ENCODE peak calls at places on chromosomes 12 and 14, in nine cellular contexts. One of them, this sample, is unnamed.

GRCh38 chr12:41532072-41532471 is 344.0 kb downstream of the PDZRN4 start:
- DNase-seq in activated CD4-positive, alpha-beta T cell treated with anti-CD3 and anti-CD28 coated beads for 24 hours: no peak
- DNase-seq in cardiac fibroblast: no peak
- DNase-seq in PC-3: peak; percentile 37
- DNase-seq in nephron progenitor cell: no peak
- DNase-seq in DMS153: no peak
- DNase-seq in GM23338: no peak
- DNase-seq in stimulated activated CD8-positive, alpha-beta memory T cell treated with anti-CD3 and anti-CD28 coated beads, Interleukin-7, amount 100 ng/mL, for 4 hours: no peak
- DNase-seq in WERI-Rb-1: no peak
- DNase-seq in this sample: no peak

GRCh38 chr14:79896009-79896408 is 315.3 kb downstream of the DIO2 start:
- DNase-seq in activated CD4-positive, alpha-beta T cell treated with anti-CD3 and anti-CD28 coated beads for 24 hours: no peak
- DNase-seq in cardiac fibroblast: peak; percentile 25
- DNase-seq in PC-3: no peak
- DNase-seq in nephron progenitor cell: no peak
- DNase-seq in DMS153: no peak
- DNase-seq in GM23338: no peak
- DNase-seq in stimulated activated CD8-positive, alpha-beta memory T cell treated with anti-CD3 and anti-CD28 coated beads, Interleukin-7, amount 100 ng/mL, for 4 hours: no peak
- DNase-seq in WERI-Rb-1: no peak
- DNase-seq in this sample: no peak

GRCh38 chr12:100987552-100988277 is 193.1 kb downstream of the ANO4 start:
- DNase-seq in activated CD4-positive, alpha-beta T cell treated with anti-CD3 and anti-CD28 coated beads for 24 hours: no peak
- DNase-seq in cardiac fibroblast: peak; percentile 58
- DNase-seq in PC-3: peak; percentile 66
- DNase-seq in nephron progenitor cell: peak; percentile 45
- DNase-seq in DMS153: no peak
- DNase-seq in GM23338: peak; percentile 80
- DNase-seq in stimulated activated CD8-positive, alpha-beta memory T cell treated with anti-CD3 and anti-CD28 coated beads, Interleukin-7, amount 100 ng/mL, for 4 hours: no peak
- DNase-seq in WERI-Rb-1: peak; percentile 53
- DNase-seq in this sample: peak; percentile 10

GRCh38 chr12:104498211-104498801 is 41.6 kb downstream of the CHST11 start:
- DNase-seq in activated CD4-positive, alpha-beta T cell treated with anti-CD3 and anti-CD28 coated beads for 24 hours: no peak
- DNase-seq in cardiac fibroblast: no peak
- DNase-seq in PC-3: no peak
- DNase-seq in nephron progenitor cell: no peak
- DNase-seq in DMS153: no peak
- DNase-seq in GM23338: no peak
- DNase-seq in stimulated activated CD8-positive, alpha-beta memory T cell treated with anti-CD3 and anti-CD28 coated beads, Interleukin-7, amount 100 ng/mL, for 4 hours: no peak
- DNase-seq in WERI-Rb-1: no peak
- DNase-seq in this sample: no peak

GRCh38 chr14:103656031-103656757 is 27.2 kb downstream of the KLC1 start:
- DNase-seq in activated CD4-positive, alpha-beta T cell treated with anti-CD3 and anti-CD28 coated beads for 24 hours: no peak
- DNase-seq in cardiac fibroblast: peak; percentile 32
- DNase-seq in PC-3: no peak
- DNase-seq in nephron progenitor cell: no peak
- DNase-seq in DMS153: no peak
- DNase-seq in GM23338: no peak
- DNase-seq in stimulated activated CD8-positive, alpha-beta memory T cell treated with anti-CD3 and anti-CD28 coated beads, Interleukin-7, amount 100 ng/mL, for 4 hours: no peak
- DNase-seq in WERI-Rb-1: no peak
- DNase-seq in this sample: no peak

GRCh38 chr14:53879022-53879686 is 77.5 kb downstream of the BMP4 start:
- DNase-seq in activated CD4-positive, alpha-beta T cell treated with anti-CD3 and anti-CD28 coated beads for 24 hours: no peak
- DNase-seq in cardiac fibroblast: no peak
- DNase-seq in PC-3: no peak
- DNase-seq in nephron progenitor cell: no peak
- DNase-seq in DMS153: no peak
- DNase-seq in GM23338: no peak
- DNase-seq in stimulated activated CD8-positive, alpha-beta memory T cell treated with anti-CD3 and anti-CD28 coated beads, Interleukin-7, amount 100 ng/mL, for 4 hours: no peak
- DNase-seq in WERI-Rb-1: no peak
- DNase-seq in this sample: no peak

GRCh38 chr14:41873379-41874034 is 266.8 kb downstream of the LRFN5 start:
- DNase-seq in activated CD4-positive, alpha-beta T cell treated with anti-CD3 and anti-CD28 coated beads for 24 hours: no peak
- DNase-seq in cardiac fibroblast: peak; percentile 26
- DNase-seq in PC-3: no peak
- DNase-seq in nephron progenitor cell: no peak
- DNase-seq in DMS153: no peak
- DNase-seq in GM23338: peak; percentile 2
- DNase-seq in stimulated activated CD8-positive, alpha-beta memory T cell treated with anti-CD3 and anti-CD28 coated beads, Interleukin-7, amount 100 ng/mL, for 4 hours: no peak
- DNase-seq in WERI-Rb-1: no peak
- DNase-seq in this sample: no peak

GRCh38 chr12:26346748-26347147 is 151.4 kb downstream of the SSPN start:
- DNase-seq in activated CD4-positive, alpha-beta T cell treated with anti-CD3 and anti-CD28 coated beads for 24 hours: no peak
- DNase-seq in cardiac fibroblast: peak; percentile 21
- DNase-seq in PC-3: peak; percentile 52
- DNase-seq in nephron progenitor cell: no peak
- DNase-seq in DMS153: no peak
- DNase-seq in GM23338: no peak
- DNase-seq in stimulated activated CD8-positive, alpha-beta memory T cell treated with anti-CD3 and anti-CD28 coated beads, Interleukin-7, amount 100 ng/mL, for 4 hours: no peak
- DNase-seq in WERI-Rb-1: no peak
- DNase-seq in this sample: no peak

GRCh38 chr14:60720391-60720790 is 3.8 kb downstream of the SIX4 start:
- DNase-seq in activated CD4-positive, alpha-beta T cell treated with anti-CD3 and anti-CD28 coated beads for 24 hours: no peak
- DNase-seq in cardiac fibroblast: no peak
- DNase-seq in PC-3: no peak
- DNase-seq in nephron progenitor cell: no peak
- DNase-seq in DMS153: no peak
- DNase-seq in GM23338: no peak
- DNase-seq in stimulated activated CD8-positive, alpha-beta memory T cell treated with anti-CD3 and anti-CD28 coated beads, Interleukin-7, amount 100 ng/mL, for 4 hours: no peak
- DNase-seq in WERI-Rb-1: no peak
- DNase-seq in this sample: no peak

GRCh38 chr12:106170285-106170684 is 31.5 kb upstream of the NUAK1 start:
- DNase-seq in activated CD4-positive, alpha-beta T cell treated with anti-CD3 and anti-CD28 coated beads for 24 hours: no peak
- DNase-seq in cardiac fibroblast: peak; percentile 75
- DNase-seq in PC-3: peak; percentile 80
- DNase-seq in nephron progenitor cell: no peak
- DNase-seq in DMS153: no peak
- DNase-seq in GM23338: no peak
- DNase-seq in stimulated activated CD8-positive, alpha-beta memory T cell treated with anti-CD3 and anti-CD28 coated beads, Interleukin-7, amount 100 ng/mL, for 4 hours: no peak
- DNase-seq in WERI-Rb-1: no peak
- DNase-seq in this sample: no peak

GRCh38 chr12:52151859-52152783 is 39.7 kb downstream of the KRT80 start:
- DNase-seq in activated CD4-positive, alpha-beta T cell treated with anti-CD3 and anti-CD28 coated beads for 24 hours: peak; percentile 51
- DNase-seq in cardiac fibroblast: peak; percentile 63
- DNase-seq in PC-3: peak; percentile 82
- DNase-seq in nephron progenitor cell: peak; percentile 85
- DNase-seq in DMS153: no peak
- DNase-seq in GM23338: peak; percentile 91
- DNase-seq in stimulated activated CD8-positive, alpha-beta memory T cell treated with anti-CD3 and anti-CD28 coated beads, Interleukin-7, amount 100 ng/mL, for 4 hours: peak; percentile 50
- DNase-seq in WERI-Rb-1: peak; percentile 68
- DNase-seq in this sample: peak; percentile 78

GRCh38 chr12:128228581-128228980 is 38.4 kb upstream of the TMEM132C start:
- DNase-seq in activated CD4-positive, alpha-beta T cell treated with anti-CD3 and anti-CD28 coated beads for 24 hours: no peak
- DNase-seq in cardiac fibroblast: no peak
- DNase-seq in PC-3: no peak
- DNase-seq in nephron progenitor cell: no peak
- DNase-seq in DMS153: no peak
- DNase-seq in GM23338: no peak
- DNase-seq in stimulated activated CD8-positive, alpha-beta memory T cell treated with anti-CD3 and anti-CD28 coated beads, Interleukin-7, amount 100 ng/mL, for 4 hours: no peak
- DNase-seq in WERI-Rb-1: no peak
- DNase-seq in this sample: no peak

GRCh38 chr12:101819467-101819866 is 11.3 kb downstream of the GNPTAB start:
- DNase-seq in activated CD4-positive, alpha-beta T cell treated with anti-CD3 and anti-CD28 coated beads for 24 hours: no peak
- DNase-seq in cardiac fibroblast: no peak
- DNase-seq in PC-3: no peak
- DNase-seq in nephron progenitor cell: no peak
- DNase-seq in DMS153: no peak
- DNase-seq in GM23338: no peak
- DNase-seq in stimulated activated CD8-positive, alpha-beta memory T cell treated with anti-CD3 and anti-CD28 coated beads, Interleukin-7, amount 100 ng/mL, for 4 hours: no peak
- DNase-seq in WERI-Rb-1: no peak
- DNase-seq in this sample: no peak

GRCh38 chr12:40947812-40948211 is 240.3 kb upstream of the PDZRN4 start:
- DNase-seq in activated CD4-positive, alpha-beta T cell treated with anti-CD3 and anti-CD28 coated beads for 24 hours: no peak
- DNase-seq in cardiac fibroblast: no peak
- DNase-seq in PC-3: no peak
- DNase-seq in nephron progenitor cell: no peak
- DNase-seq in DMS153: no peak
- DNase-seq in GM23338: no peak
- DNase-seq in stimulated activated CD8-positive, alpha-beta memory T cell treated with anti-CD3 and anti-CD28 coated beads, Interleukin-7, amount 100 ng/mL, for 4 hours: no peak
- DNase-seq in WERI-Rb-1: no peak
- DNase-seq in this sample: no peak

GRCh38 chr14:105026789-105027563 is 6.1 kb upstream of the CDCA4 start:
- DNase-seq in activated CD4-positive, alpha-beta T cell treated with anti-CD3 and anti-CD28 coated beads for 24 hours: no peak
- DNase-seq in cardiac fibroblast: peak; percentile 75
- DNase-seq in PC-3: peak; percentile 86
- DNase-seq in nephron progenitor cell: no peak
- DNase-seq in DMS153: no peak
- DNase-seq in GM23338: no peak
- DNase-seq in stimulated activated CD8-positive, alpha-beta memory T cell treated with anti-CD3 and anti-CD28 coated beads, Interleukin-7, amount 100 ng/mL, for 4 hours: no peak
- DNase-seq in WERI-Rb-1: no peak
- DNase-seq in this sample: no peak

GRCh38 chr14:32509632-32510187 is 180.6 kb downstream of the AKAP6 start:
- DNase-seq in activated CD4-positive, alpha-beta T cell treated with anti-CD3 and anti-CD28 coated beads for 24 hours: no peak
- DNase-seq in cardiac fibroblast: peak; percentile 99
- DNase-seq in PC-3: peak; percentile 80
- DNase-seq in nephron progenitor cell: no peak
- DNase-seq in DMS153: peak; percentile 8
- DNase-seq in GM23338: no peak
- DNase-seq in stimulated activated CD8-positive, alpha-beta memory T cell treated with anti-CD3 and anti-CD28 coated beads, Interleukin-7, amount 100 ng/mL, for 4 hours: no peak
- DNase-seq in WERI-Rb-1: no peak
- DNase-seq in this sample: no peak

GRCh38 chr12:79371226-79371625 is 319.5 kb downstream of the PAWR start:
- DNase-seq in activated CD4-positive, alpha-beta T cell treated with anti-CD3 and anti-CD28 coated beads for 24 hours: no peak
- DNase-seq in cardiac fibroblast: no peak
- DNase-seq in PC-3: no peak
- DNase-seq in nephron progenitor cell: no peak
- DNase-seq in DMS153: no peak
- DNase-seq in GM23338: no peak
- DNase-seq in stimulated activated CD8-positive, alpha-beta memory T cell treated with anti-CD3 and anti-CD28 coated beads, Interleukin-7, amount 100 ng/mL, for 4 hours: no peak
- DNase-seq in WERI-Rb-1: no peak
- DNase-seq in this sample: no peak

GRCh38 chr12:1313906-1314305 is 280.5 kb downstream of the FBXL14 start:
- DNase-seq in activated CD4-positive, alpha-beta T cell treated with anti-CD3 and anti-CD28 coated beads for 24 hours: no peak
- DNase-seq in cardiac fibroblast: peak; percentile 21
- DNase-seq in PC-3: no peak
- DNase-seq in nephron progenitor cell: no peak
- DNase-seq in DMS153: no peak
- DNase-seq in GM23338: no peak
- DNase-seq in stimulated activated CD8-positive, alpha-beta memory T cell treated with anti-CD3 and anti-CD28 coated beads, Interleukin-7, amount 100 ng/mL, for 4 hours: no peak
- DNase-seq in WERI-Rb-1: no peak
- DNase-seq in this sample: no peak

GRCh38 chr12:109775172-109775881 is 57.9 kb downstream of the TRPV4 start:
- DNase-seq in activated CD4-positive, alpha-beta T cell treated with anti-CD3 and anti-CD28 coated beads for 24 hours: peak; percentile 63
- DNase-seq in cardiac fibroblast: peak; percentile 75
- DNase-seq in PC-3: peak; percentile 83
- DNase-seq in nephron progenitor cell: peak; percentile 85
- DNase-seq in DMS153: peak; percentile 50
- DNase-seq in GM23338: peak; percentile 87
- DNase-seq in stimulated activated CD8-positive, alpha-beta memory T cell treated with anti-CD3 and anti-CD28 coated beads, Interleukin-7, amount 100 ng/mL, for 4 hours: peak; percentile 44
- DNase-seq in WERI-Rb-1: peak; percentile 80
- DNase-seq in this sample: peak; percentile 77

GRCh38 chr14:21024668-21025373 is at the start of gene NDRG2:
- DNase-seq in activated CD4-positive, alpha-beta T cell treated with anti-CD3 and anti-CD28 coated beads for 24 hours: peak; percentile 50
- DNase-seq in cardiac fibroblast: no peak
- DNase-seq in PC-3: no peak
- DNase-seq in nephron progenitor cell: peak; percentile 94
- DNase-seq in DMS153: peak; percentile 4
- DNase-seq in GM23338: peak; percentile 95
- DNase-seq in stimulated activated CD8-positive, alpha-beta memory T cell treated with anti-CD3 and anti-CD28 coated beads, Interleukin-7, amount 100 ng/mL, for 4 hours: peak; percentile 76
- DNase-seq in WERI-Rb-1: peak; percentile 91
- DNase-seq in this sample: peak; percentile 87

GRCh38 chr14:95085321-95085720 is 72.0 kb downstream of the DICER1 start:
- DNase-seq in activated CD4-positive, alpha-beta T cell treated with anti-CD3 and anti-CD28 coated beads for 24 hours: no peak
- DNase-seq in cardiac fibroblast: no peak
- DNase-seq in PC-3: no peak
- DNase-seq in nephron progenitor cell: no peak
- DNase-seq in DMS153: no peak
- DNase-seq in GM23338: no peak
- DNase-seq in stimulated activated CD8-positive, alpha-beta memory T cell treated with anti-CD3 and anti-CD28 coated beads, Interleukin-7, amount 100 ng/mL, for 4 hours: no peak
- DNase-seq in WERI-Rb-1: no peak
- DNase-seq in this sample: no peak

GRCh38 chr12:51887476-51888315 is at the start of gene ANKRD33:
- DNase-seq in activated CD4-positive, alpha-beta T cell treated with anti-CD3 and anti-CD28 coated beads for 24 hours: no peak
- DNase-seq in cardiac fibroblast: no peak
- DNase-seq in PC-3: no peak
- DNase-seq in nephron progenitor cell: peak; percentile 82
- DNase-seq in DMS153: no peak
- DNase-seq in GM23338: peak; percentile 94
- DNase-seq in stimulated activated CD8-positive, alpha-beta memory T cell treated with anti-CD3 and anti-CD28 coated beads, Interleukin-7, amount 100 ng/mL, for 4 hours: no peak
- DNase-seq in WERI-Rb-1: peak; percentile 98
- DNase-seq in this sample: no peak

This sample was measured in BE2C.